ENCODE peak calls at places on chromosomes 7 and 10, in seven cellular contexts. R, V, Q, Y, S, K and P are unnamed samples.

GRCh38 chr10:43689618-43689954 is 40.9 kb upstream of the ZNF32 start:
- DNase-seq in R (no peak), V (no peak), Q (peak), Y (peak), S (peak), K (peak), P (no peak)

GRCh38 chr10:71812016-71812912 is 38.8 kb downstream of the PSAP start:
- DNase-seq in R (peak), V (peak), Q (peak), Y (peak), S (peak), K (peak), P (no peak)

GRCh38 chr7:104252409-104253134 is 44.8 kb upstream of the ORC5 start:
- DNase-seq in R (no peak), V (no peak), Q (peak), Y (no peak), S (peak), K (peak), P (no peak)

GRCh38 chr10:93180402-93181040 is 106.8 kb downstream of the CYP26A1 start:
- DNase-seq in R (no peak), V (no peak), Q (no peak), Y (peak), S (no peak), K (no peak), P (no peak)

GRCh38 chr10:119364941-119365340 is 157.6 kb downstream of the GRK5 start:
- DNase-seq in R (no peak), V (no peak), Q (no peak), Y (no peak), S (no peak), K (no peak), P (no peak)

GRCh38 chr10:2584385-2584784 is 483.0 kb upstream of the PFKP start:
- DNase-seq in R (no peak), V (no peak), Q (no peak), Y (no peak), S (no peak), K (no peak), P (no peak)

GRCh38 chr10:76581685-76582084 is 1055.9 kb downstream of the KCNMA1 start:
- DNase-seq in R (no peak), V (no peak), Q (no peak), Y (no peak), S (peak), K (no peak), P (no peak)

GRCh38 chr7:10950494-10950893 is 23.2 kb upstream of the PHF14 start:
- DNase-seq in R (no peak), V (no peak), Q (no peak), Y (no peak), S (no peak), K (no peak), P (no peak)

GRCh38 chr10:92268763-92269162 is 22.1 kb downstream of the CPEB3 start:
- DNase-seq in R (no peak), V (no peak), Q (no peak), Y (no peak), S (no peak), K (no peak), P (no peak)

GRCh38 chr7:139827042-139827441 is 2.0 kb upstream of the TBXAS1 start:
- DNase-seq in R (peak), V (no peak), Q (no peak), Y (no peak), S (peak), K (peak), P (no peak)

GRCh38 chr10:4067552-4068254 is 282.7 kb upstream of the KLF6 start:
- DNase-seq in R (no peak), V (no peak), Q (no peak), Y (peak), S (peak), K (no peak), P (no peak)

GRCh38 chr7:176786-177185 is 15.6 kb upstream of the FAM20C start:
- DNase-seq in R (no peak), V (no peak), Q (no peak), Y (no peak), S (no peak), K (no peak), P (no peak)

GRCh38 chr7:42677751-42678231 is 234.1 kb downstream of the C7orf25 start:
- DNase-seq in R (no peak), V (no peak), Q (peak), Y (no peak), S (peak), K (no peak), P (no peak)

GRCh38 chr7:134514663-134515062 is 12.7 kb upstream of the AKR1B10 start:
- DNase-seq in R (peak), V (peak), Q (peak), Y (peak), S (peak), K (peak), P (no peak)

GRCh38 chr7:44293561-44294324 is 31.7 kb downstream of the CAMK2B start:
- DNase-seq in R (no peak), V (peak), Q (no peak), Y (peak), S (no peak), K (no peak), P (peak)

GRCh38 chr7:39219869-39220268 is 242.2 kb downstream of the POU6F2 start:
- DNase-seq in R (no peak), V (no peak), Q (no peak), Y (no peak), S (no peak), K (no peak), P (no peak)

GRCh38 chr7:95470452-95470851 is 15.3 kb upstream of the ASB4 start:
- DNase-seq in R (peak), V (peak), Q (peak), Y (peak), S (peak), K (peak), P (no peak)

GRCh38 chr7:92560602-92561001 is 29.6 kb downstream of the FAM133B start:
- DNase-seq in R (no peak), V (no peak), Q (no peak), Y (no peak), S (no peak), K (no peak), P (no peak)

GRCh38 chr10:12351889-12352288 is 2.5 kb downstream of the CAMK1D start:
- DNase-seq in R (no peak), V (no peak), Q (no peak), Y (no peak), S (no peak), K (no peak), P (no peak)

GRCh38 chr7:112081778-112082177 is 124.4 kb downstream of the DOCK4 start:
- DNase-seq in R (no peak), V (no peak), Q (no peak), Y (no peak), S (no peak), K (no peak), P (no peak)

GRCh38 chr10:34526186-34526585 is 288.9 kb downstream of the PARD3 start:
- DNase-seq in R (no peak), V (no peak), Q (peak), Y (no peak), S (peak), K (peak), P (no peak)

GRCh38 chr10:102642553-102643345 is 1.5 kb upstream of the TRIM8 start:
- DNase-seq in R (peak), V (peak), Q (peak), Y (peak), S (peak), K (peak), P (peak)

GRCh38 chr7:85185355-85186082 is 1.3 kb downstream of the SEMA3D start:
- DNase-seq in R (no peak), V (no peak), Q (peak), Y (peak), S (peak), K (peak), P (peak)

GRCh38 chr7:4683043-4683883 is 1.2 kb downstream of the FOXK1 start:
- DNase-seq in R (no peak), V (peak), Q (no peak), Y (peak), S (no peak), K (no peak), P (no peak)

GRCh38 chr7:79709574-79710409 is 256.3 kb upstream of the MAGI2 start:
- DNase-seq in R (no peak), V (no peak), Q (peak), Y (peak), S (peak), K (peak), P (no peak)

GRCh38 chr7:76358053-76358477 is 726 bp downstream of the YWHAG start:
- DNase-seq in R (peak), V (peak), Q (no peak), Y (peak), S (peak), K (peak), P (no peak)

GRCh38 chr7:137656227-137656849 is 190.4 kb downstream of the DGKI start:
- DNase-seq in R (peak), V (peak), Q (peak), Y (peak), S (peak), K (peak), P (peak)

GRCh38 chr7:95536656-95537311 is 51.0 kb downstream of the ASB4 start:
- DNase-seq in R (no peak), V (no peak), Q (no peak), Y (peak), S (no peak), K (no peak), P (no peak)

GRCh38 chr10:48288661-48289060 is 14.2 kb upstream of the FRMPD2 start:
- DNase-seq in R (no peak), V (no peak), Q (no peak), Y (no peak), S (no peak), K (no peak), P (no peak)

GRCh38 chr10:45471531-45472310 is 97.7 kb downstream of the ALOX5 start:
- DNase-seq in R (no peak), V (no peak), Q (no peak), Y (no peak), S (no peak), K (no peak), P (no peak)
- H3K27ac ChIP-seq in R (no peak), V (no peak), Q (no peak), Y (no peak), S (no peak), K (no peak), P (no peak)

GRCh38 chr7:21099432-21099831 is 312.7 kb upstream of the SP8 start:
- DNase-seq in R (no peak), V (no peak), Q (no peak), Y (no peak), S (no peak), K (no peak), P (no peak)
- TF ChIP-seq CTCF in R (no peak), V (no peak), Q (no peak), Y (no peak), S (no peak), K (no peak), P (no peak)

GRCh38 chr7:128405345-128406146 is 4.2 kb downstream of the IMPDH1 start:
- DNase-seq in R (peak), V (peak), Q (no peak), Y (peak), S (peak), K (no peak), P (no peak)

GRCh38 chr7:128402346-128402745 is 7.4 kb downstream of the IMPDH1 start:
- DNase-seq in R (no peak), V (no peak), Q (no peak), Y (no peak), S (no peak), K (no peak), P (no peak)

GRCh38 chr7:128404826-128405344 is 4.9 kb downstream of the IMPDH1 start:
- DNase-seq in R (peak), V (no peak), Q (no peak), Y (no peak), S (peak), K (no peak), P (no peak)

GRCh38 chr7:128403676-128404075 is 6.1 kb downstream of the IMPDH1 start:
- DNase-seq in R (no peak), V (no peak), Q (no peak), Y (no peak), S (no peak), K (no peak), P (no peak)

DNA sequence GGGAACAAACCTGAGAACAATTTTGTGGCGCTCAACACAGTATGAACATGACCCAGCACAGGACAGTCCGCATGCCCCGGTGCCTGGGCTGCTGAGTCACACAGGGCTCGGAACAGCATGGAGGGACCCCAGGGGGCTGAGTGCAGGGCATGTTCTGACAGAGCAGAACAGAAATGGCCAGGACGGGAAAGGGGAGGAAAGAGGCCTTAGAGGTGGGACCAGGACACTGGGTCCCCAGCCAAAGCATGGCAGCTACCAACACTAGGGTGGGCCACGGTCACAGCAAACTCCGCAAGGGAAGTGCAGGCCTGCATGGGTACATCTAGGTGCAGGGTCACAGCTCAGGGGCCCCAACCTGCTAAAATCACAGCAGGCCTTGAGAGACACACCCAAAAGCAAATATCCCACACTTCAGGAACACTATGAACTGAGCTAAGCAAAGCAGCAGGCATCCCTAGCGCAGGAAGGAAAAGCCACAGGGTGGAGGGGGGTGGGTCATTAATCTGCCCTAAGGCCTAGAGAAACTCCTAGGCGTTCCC is 5.6 kb downstream of the IMPDH1 start:
- DNase-seq in R (no peak), V (no peak), Q (no peak), Y (peak), S (peak), K (no peak), P (no peak)
- H3K4me3 ChIP-seq in R (peak), V (peak), Q (peak), Y (no peak), S (peak), K (peak), P (peak)

DNA sequence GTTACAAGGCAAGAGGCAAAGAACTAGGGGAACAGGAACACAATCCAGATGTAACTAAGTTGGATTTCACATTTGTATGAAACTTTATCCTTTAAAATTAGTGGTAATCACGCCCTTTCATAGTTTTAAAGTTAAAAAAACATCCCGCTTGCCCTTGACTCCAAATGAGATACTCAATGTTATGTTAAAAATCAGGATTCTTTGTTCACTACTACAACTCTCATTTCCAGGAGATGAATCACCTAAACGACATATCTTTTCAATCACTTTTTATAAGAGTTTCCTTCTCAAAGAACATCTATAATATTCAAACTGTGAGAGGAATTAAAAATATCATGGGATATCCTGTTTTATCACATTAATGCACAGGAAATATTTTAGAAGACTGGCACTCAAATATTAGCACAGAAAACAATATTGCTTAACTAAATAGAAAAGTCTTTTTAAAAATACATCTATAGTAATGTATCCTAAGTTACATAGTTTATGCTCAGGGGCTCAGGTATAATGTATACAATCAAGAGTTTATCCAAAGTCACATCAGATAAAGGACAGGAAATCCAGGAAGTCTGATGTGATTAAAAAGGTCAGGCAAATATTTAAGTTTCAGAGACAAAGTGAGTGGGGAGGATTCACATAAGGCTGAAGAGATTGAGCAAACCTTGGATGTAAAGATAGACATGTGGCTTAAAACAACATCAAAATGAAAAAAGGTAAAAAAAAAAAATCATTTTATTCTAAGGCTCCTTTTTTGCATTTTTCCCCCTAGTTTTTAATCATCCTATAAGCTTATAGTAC is 41.9 kb downstream of the CADPS2 start:
- DNase-seq in R (no peak), V (no peak), Q (no peak), Y (no peak), S (peak), K (no peak), P (no peak)
- H3K27ac ChIP-seq in R (no peak), V (no peak), Q (no peak), Y (no peak), S (no peak), K (no peak), P (no peak)

DNA sequence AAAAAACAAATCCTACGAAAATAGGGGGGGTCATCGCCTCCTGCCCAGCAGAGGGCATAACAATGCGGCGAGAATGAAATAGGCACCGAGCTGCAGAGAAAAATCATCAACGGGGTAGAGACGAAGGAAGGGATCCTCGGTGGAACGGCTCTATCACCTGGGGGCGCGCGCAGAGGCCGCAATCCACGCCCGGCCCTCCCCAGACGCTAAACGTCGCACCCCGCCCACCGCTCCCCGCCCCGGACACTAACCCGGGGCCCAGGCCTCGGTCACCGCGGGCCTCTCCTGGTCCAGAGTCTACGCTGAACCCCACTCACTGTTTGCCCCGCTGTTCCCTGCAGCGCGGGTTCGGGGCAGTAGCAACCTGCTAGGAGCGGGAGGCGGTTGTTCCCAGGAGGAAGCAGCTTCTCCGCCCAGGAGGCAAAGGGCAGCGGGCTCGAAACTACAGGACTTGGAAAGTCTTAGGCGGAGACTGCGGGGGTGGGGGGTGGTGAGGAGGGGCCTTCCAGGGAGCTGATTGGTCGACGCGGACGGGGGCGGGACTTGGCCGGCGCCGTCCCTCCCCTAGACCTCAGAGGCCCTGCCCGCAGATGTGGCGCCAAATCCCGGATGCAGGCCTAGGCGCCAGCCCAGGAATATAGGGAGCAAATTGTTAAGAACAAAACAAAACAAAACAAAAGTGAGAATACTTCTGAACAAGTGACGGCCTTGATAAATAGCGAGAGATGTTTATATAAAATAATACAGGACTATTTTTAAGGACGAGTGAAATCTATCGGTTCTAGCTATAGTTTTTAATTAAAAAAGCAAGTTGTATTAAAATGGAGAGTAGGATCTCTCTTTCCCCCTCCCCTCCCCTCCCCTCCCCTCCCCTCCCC is at the start of gene TCAF1:
- DNase-seq in R (peak), V (peak), Q (peak), Y (peak), S (peak), K (peak), P (peak)
- TF ChIP-seq CTCF in R (peak), V (peak), Q (peak), Y (no peak), S (peak), K (peak), P (no peak)

GRCh38 chr7:3119963-3120362 is 76.3 kb upstream of the CARD11 start:
- DNase-seq in R (no peak), V (no peak), Q (no peak), Y (no peak), S (no peak), K (no peak), P (no peak)
- H3K4me3 ChIP-seq in R (no peak), V (no peak), Q (no peak), Y (no peak), S (no peak), K (no peak), P (no peak)